ENCODE peak calls at places on chromosomes 7 and 10, in four cellular contexts. O is right lobe of liver, R is upper lobe of right lung, U is spleen. Q is an unnamed sample.

GRCh38 chr10:52820316-52820715 is 47.7 kb upstream of the MBL2 start:
- DNase-seq in O (no peak), R (no peak), U (no peak), Q (no peak)

GRCh38 chr10:6431861-6432260 is 148.2 kb downstream of the PRKCQ start:
- DNase-seq in O (no peak), R (no peak), U (no peak), Q (no peak)

GRCh38 chr7:2982831-2983230 is 60.8 kb downstream of the CARD11 start:
- DNase-seq in O (no peak), R (peak), U (peak), Q (no peak)

GRCh38 chr10:95096143-95096542 is 26.8 kb upstream of the CYP2C8 start:
- DNase-seq in O (no peak), R (no peak), U (no peak), Q (no peak)

GRCh38 chr10:98414932-98415709 is at the start of gene PYROXD2:
- DNase-seq in O (peak), R (peak), U (peak), Q (peak)

GRCh38 chr10:10774416-10774815 is 243.3 kb upstream of the CELF2 start:
- DNase-seq in O (no peak), R (no peak), U (no peak), Q (no peak)

GRCh38 chr10:91799580-91799975 is 1.4 kb downstream of the TNKS2 start:
- DNase-seq in O (no peak), R (no peak), U (no peak), Q (no peak)

GRCh38 chr7:2438181-2438580 is 34.8 kb downstream of the CHST12 start:
- DNase-seq in O (no peak), R (no peak), U (no peak), Q (no peak)

GRCh38 chr10:30422981-30423654 is 10.9 kb upstream of the MAP3K8 start:
- DNase-seq in O (no peak), R (peak), U (peak), Q (peak)

GRCh38 chr7:69814421-69814962 is 216.2 kb downstream of the AUTS2 start:
- DNase-seq in O (no peak), R (no peak), U (no peak), Q (no peak)

GRCh38 chr10:28845009-28845682 is 167.8 kb downstream of the BAMBI start:
- DNase-seq in O (no peak), R (no peak), U (no peak), Q (no peak)

GRCh38 chr10:30028006-30028441 is 31.4 kb downstream of the JCAD start:
- DNase-seq in O (peak), R (no peak), U (no peak), Q (no peak)

GRCh38 chr10:133132711-133133291 is 27.2 kb upstream of the KNDC1 start:
- DNase-seq in O (no peak), R (peak), U (peak), Q (no peak)

GRCh38 chr7:28089120-28089714 is 91.4 kb downstream of the JAZF1 start:
- DNase-seq in O (no peak), R (no peak), U (no peak), Q (no peak)

GRCh38 chr10:132374176-132374575 is 22.8 kb upstream of the PWWP2B start:
- DNase-seq in O (no peak), R (peak), U (peak), Q (no peak)

GRCh38 chr7:77727936-77728701 is 31.9 kb downstream of the RSBN1L start:
- DNase-seq in O (no peak), R (no peak), U (no peak), Q (no peak)

GRCh38 chr10:123800299-123800698 is 91.3 kb downstream of the CPXM2 start:
- DNase-seq in O (no peak), R (no peak), U (no peak), Q (peak)

GRCh38 chr10:15200626-15201025 is 32.1 kb upstream of the NMT2 start:
- DNase-seq in O (no peak), R (no peak), U (no peak), Q (no peak)

GRCh38 chr7:7557252-7557651 is 9.4 kb upstream of the MIOS start:
- DNase-seq in O (no peak), R (no peak), U (no peak), Q (no peak)

GRCh38 chr10:101140084-101140949 is 9.2 kb downstream of the TLX1 start:
- DNase-seq in O (no peak), R (no peak), U (no peak), Q (no peak)

GRCh38 chr7:30182186-30182585 is 47.4 kb downstream of the MTURN start:
- DNase-seq in O (no peak), R (no peak), U (no peak), Q (no peak)

GRCh38 chr10:5609952-5610616 is 56.3 kb downstream of the ASB13 start:
- DNase-seq in O (no peak), R (no peak), U (no peak), Q (no peak)

GRCh38 chr10:29140991-29141390 is 147.9 kb upstream of the LYZL1 start:
- DNase-seq in O (no peak), R (no peak), U (no peak), Q (no peak)

GRCh38 chr7:7576344-7576743 is 9.7 kb downstream of the MIOS start:
- DNase-seq in O (no peak), R (no peak), U (no peak), Q (no peak)

GRCh38 chr7:82183633-82184032 is 259.9 kb downstream of the CACNA2D1 start:
- DNase-seq in O (no peak), R (no peak), U (no peak), Q (no peak)

GRCh38 chr7:23418046-23418445 is 52.2 kb downstream of the IGF2BP3 start:
- DNase-seq in O (no peak), R (no peak), U (no peak), Q (no peak)

GRCh38 chr10:14543048-14543903 is 212.6 kb upstream of the FRMD4A start:
- DNase-seq in O (peak), R (peak), U (peak), Q (no peak)

GRCh38 chr7:55120501-55121198 is 101.8 kb downstream of the EGFR start:
- DNase-seq in O (no peak), R (no peak), U (no peak), Q (no peak)

GRCh38 chr10:121189092-121189491 is 337.9 kb downstream of the WDR11 start:
- DNase-seq in O (no peak), R (no peak), U (no peak), Q (no peak)

GRCh38 chr7:116173051-116174028 is 37.0 kb upstream of the TES start:
- DNase-seq in O (no peak), R (no peak), U (no peak), Q (no peak)

GRCh38 chr7:131241381-131241780 is 86.3 kb upstream of the MKLN1 start:
- DNase-seq in O (no peak), R (no peak), U (no peak), Q (no peak)

GRCh38 chr10:106167946-106168345 is 996.6 kb downstream of the SORCS1 start:
- DNase-seq in O (no peak), R (no peak), U (no peak), Q (no peak)

GRCh38 chr10:86331861-86332260 is 34.7 kb downstream of the GRID1 start:
- DNase-seq in O (no peak), R (peak), U (peak), Q (no peak)

GRCh38 chr7:97006146-97006950 is 995 bp downstream of the DLX6 start:
- DNase-seq in O (no peak), R (no peak), U (no peak), Q (no peak)

GRCh38 chr7:30681262-30682130 is 760 bp downstream of the CRHR2 start:
- DNase-seq in O (no peak), R (peak), U (no peak), Q (no peak)

GRCh38 chr10:49803988-49804387 is 41.9 kb upstream of the OGDHL start:
- DNase-seq in O (no peak), R (no peak), U (no peak), Q (no peak)

DNA sequence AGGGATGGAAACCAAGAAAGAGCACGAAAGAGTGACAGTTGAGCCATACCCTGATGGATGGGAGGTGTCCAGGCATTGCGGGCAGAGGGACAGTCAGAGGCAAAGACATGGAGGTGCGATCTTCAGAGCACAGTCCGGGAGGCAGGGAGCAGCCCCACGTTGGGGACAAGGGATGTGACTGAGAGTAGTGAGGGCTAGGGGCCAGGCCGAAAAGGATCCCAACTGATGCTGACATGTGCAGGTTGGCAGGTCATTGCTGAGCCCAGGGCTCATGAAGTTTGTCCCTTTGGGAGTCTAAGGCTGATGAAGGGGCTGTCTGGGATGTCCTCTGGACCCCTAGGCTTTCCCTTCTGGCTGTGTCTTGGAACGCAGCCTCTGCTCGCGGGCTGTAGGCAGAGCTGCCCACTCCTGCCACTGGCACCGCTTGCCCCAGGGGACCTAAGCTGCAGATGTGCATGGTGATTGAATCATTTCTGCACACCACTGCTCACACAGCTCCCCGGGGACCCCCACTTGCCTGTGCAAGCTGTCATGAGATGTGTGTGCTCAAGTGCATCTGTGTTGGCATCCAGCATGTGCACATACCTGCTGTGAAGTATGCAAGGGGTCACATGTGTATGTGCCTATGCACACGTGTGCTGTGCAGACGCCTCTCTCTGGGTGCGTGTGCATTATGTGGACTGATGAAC is 125.1 kb downstream of the ZMIZ1 start:
- DNase-seq in O (no peak), R (no peak), U (no peak), Q (no peak)
- H3K4me3 ChIP-seq in O (no peak), R (no peak), U (no peak), Q (no peak)

GRCh38 chr7:101402835-101403234 is 40.2 kb downstream of the COL26A1 start:
- DNase-seq in O (no peak), R (no peak), U (no peak), Q (no peak)
- H3K27ac ChIP-seq in O (no peak), R (no peak), U (no peak), Q (no peak)

GRCh38 chr7:43589728-43590127 is 6.8 kb downstream of the STK17A start:
- DNase-seq in O (no peak), R (no peak), U (no peak), Q (no peak)

GRCh38 chr7:43586251-43586900 is 3.5 kb downstream of the STK17A start:
- DNase-seq in O (no peak), R (no peak), U (no peak), Q (no peak)

GRCh38 chr7:43589133-43589478 is 6.2 kb downstream of the STK17A start:
- DNase-seq in O (no peak), R (no peak), U (no peak), Q (no peak)

GRCh38 chr7:43590862-43591550 is 8.1 kb downstream of the STK17A start:
- DNase-seq in O (no peak), R (no peak), U (no peak), Q (no peak)

DNA sequence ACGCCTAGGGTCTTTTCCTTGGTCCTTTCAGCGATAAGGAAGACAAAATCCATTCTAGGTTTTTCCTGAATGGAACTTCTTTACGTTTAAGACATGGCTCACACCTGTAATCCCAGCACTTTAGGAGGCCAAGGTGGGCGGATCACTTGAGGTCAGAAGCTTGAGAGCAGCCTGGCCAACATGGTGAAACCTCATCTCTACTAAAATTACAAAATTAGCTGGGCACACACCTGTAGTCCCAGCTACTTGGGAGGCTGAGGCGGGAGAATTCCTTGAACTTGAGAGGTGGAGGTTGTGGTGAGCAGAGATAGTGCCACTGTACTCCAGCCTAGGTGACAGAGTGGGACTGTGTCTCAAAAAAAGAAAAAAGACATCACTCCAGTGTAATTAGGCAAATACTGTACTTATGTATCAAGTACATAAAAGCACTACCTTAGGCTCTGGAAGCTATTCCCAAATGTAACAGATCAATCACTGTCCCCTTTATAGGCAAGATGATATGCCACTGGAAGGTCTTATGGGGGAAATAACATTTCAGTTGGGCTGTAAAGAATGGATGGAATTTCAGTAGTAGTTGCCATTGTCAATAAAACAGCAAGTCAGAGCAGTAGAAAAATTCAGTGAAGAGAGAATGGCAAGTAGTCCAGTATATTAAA is 5.7 kb downstream of the STK17A start:
- DNase-seq in O (no peak), R (no peak), U (no peak), Q (no peak)
- H3K4me3 ChIP-seq in O (no peak), R (no peak), U (no peak), Q (no peak)

DNA sequence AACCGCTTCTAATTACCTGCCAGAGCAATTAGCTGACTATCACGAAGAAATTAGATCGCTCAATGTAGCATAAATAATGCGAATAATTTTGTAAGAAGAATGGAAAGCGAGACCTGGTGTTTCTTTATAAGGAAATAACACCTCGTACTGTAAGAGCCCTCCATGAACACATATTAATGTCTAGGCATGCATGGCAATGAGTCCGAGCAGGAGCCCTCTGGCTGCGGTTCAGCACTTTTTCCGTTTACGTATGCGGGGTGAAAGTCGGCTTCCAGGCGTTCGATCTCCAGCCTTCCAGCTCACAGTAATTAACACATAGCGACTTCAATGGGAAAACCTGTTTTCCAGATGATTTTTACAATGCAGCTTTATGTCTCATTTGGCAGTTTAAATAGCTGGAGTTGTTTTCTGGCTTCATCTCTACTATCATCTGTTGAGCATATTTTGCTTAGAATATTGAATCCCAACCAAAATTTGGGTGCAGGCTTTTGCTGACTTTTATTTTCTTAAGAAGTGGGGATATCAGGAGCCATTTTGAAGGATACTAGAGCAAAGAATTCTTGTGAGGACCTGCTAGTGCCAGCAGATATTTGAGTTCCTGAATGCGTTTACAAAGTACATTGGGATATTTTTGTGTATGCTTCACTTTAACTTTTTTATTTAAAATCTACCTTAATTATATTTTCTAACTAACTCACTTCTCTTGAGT is 7.2 kb upstream of the SP8 start:
- DNase-seq in O (no peak), R (no peak), U (no peak), Q (no peak)
- H3K27ac ChIP-seq in O (no peak), R (no peak), U (no peak), Q (no peak)

GRCh38 chr10:62045765-62046521 is 144.4 kb downstream of the ARID5B start:
- DNase-seq in O (no peak), R (no peak), U (no peak), Q (no peak)
- H3K4me3 ChIP-seq in O (no peak), R (peak), U (no peak), Q (peak)

GRCh38 chr7:142711196-142711595 is 38.1 kb upstream of the PRSS1 start:
- DNase-seq in O (no peak), R (no peak), U (no peak), Q (no peak)
- H3K27ac ChIP-seq in O (no peak), R (no peak), U (no peak), Q (no peak)

GRCh38 chr7:25851332-25852248 is 300.4 kb upstream of the NFE2L3 start:
- DNase-seq in O (peak), R (peak), U (peak), Q (peak)
- H3K4me3 ChIP-seq in O (no peak), R (no peak), U (peak), Q (peak)

GRCh38 chr10:79442171-79443040 is 3.0 kb downstream of the ZCCHC24 start:
- DNase-seq in O (no peak), R (peak), U (peak), Q (peak)

GRCh38 chr10:79438021-79438698 is 7.3 kb downstream of the ZCCHC24 start:
- DNase-seq in O (no peak), R (peak), U (peak), Q (peak)

GRCh38 chr10:79438699-79439085 is 6.7 kb downstream of the ZCCHC24 start:
- DNase-seq in O (no peak), R (peak), U (peak), Q (no peak)

GRCh38 chr10:79441433-79441832 is 4.0 kb downstream of the ZCCHC24 start:
- DNase-seq in O (no peak), R (no peak), U (no peak), Q (no peak)

GRCh38 chr10:79440281-79440680 is 5.1 kb downstream of the ZCCHC24 start:
- DNase-seq in O (no peak), R (no peak), U (peak), Q (peak)
- H3K27ac ChIP-seq in O (no peak), R (no peak), U (no peak), Q (no peak)